ENCODE peak calls at places on chromosomes 6 and 20, in eight cellular contexts. One of them, this sample, is unnamed.

GRCh38 chr20:5480824-5481600 is 164.3 kb upstream of the PROKR2 start:
- DNase-seq in heart left ventricle: no peak
- DNase-seq in tibial nerve: no peak
- DNase-seq in PC-9: no peak
- DNase-seq in substantia nigra: no peak
- DNase-seq in CD8-positive, alpha-beta T cell: no peak
- DNase-seq in left ventricle myocardium inferior: no peak
- DNase-seq in CD8-positive, alpha-beta memory T cell: no peak
- DNase-seq in this sample: no peak

GRCh38 chr20:22801528-22801927 is 217.2 kb upstream of the FOXA2 start:
- DNase-seq in heart left ventricle: no peak
- DNase-seq in tibial nerve: no peak
- DNase-seq in PC-9: no peak
- DNase-seq in substantia nigra: no peak
- DNase-seq in CD8-positive, alpha-beta T cell: no peak
- DNase-seq in left ventricle myocardium inferior: no peak
- DNase-seq in CD8-positive, alpha-beta memory T cell: no peak
- DNase-seq in this sample: no peak

GRCh38 chr6:1609662-1610496 is at the start of gene FOXC1:
- DNase-seq in heart left ventricle: peak; percentile 92
- DNase-seq in tibial nerve: peak; percentile 86
- DNase-seq in PC-9: peak; percentile 81
- DNase-seq in substantia nigra: no peak
- DNase-seq in CD8-positive, alpha-beta T cell: no peak
- DNase-seq in left ventricle myocardium inferior: peak; percentile 88
- DNase-seq in CD8-positive, alpha-beta memory T cell: no peak
- DNase-seq in this sample: peak; percentile 88

GRCh38 chr20:24605937-24606455 is 136.6 kb downstream of the SYNDIG1 start:
- DNase-seq in heart left ventricle: no peak
- DNase-seq in tibial nerve: no peak
- DNase-seq in PC-9: no peak
- DNase-seq in substantia nigra: no peak
- DNase-seq in CD8-positive, alpha-beta T cell: no peak
- DNase-seq in left ventricle myocardium inferior: no peak
- DNase-seq in CD8-positive, alpha-beta memory T cell: no peak
- DNase-seq in this sample: no peak

GRCh38 chr20:46402236-46402886 is 4.1 kb downstream of the ELMO2 start:
- DNase-seq in heart left ventricle: no peak
- DNase-seq in tibial nerve: no peak
- DNase-seq in PC-9: no peak
- DNase-seq in substantia nigra: peak; percentile 28
- DNase-seq in CD8-positive, alpha-beta T cell: no peak
- DNase-seq in left ventricle myocardium inferior: no peak
- DNase-seq in CD8-positive, alpha-beta memory T cell: no peak
- DNase-seq in this sample: no peak

GRCh38 chr6:30763618-30764489 is 19.5 kb upstream of the IER3 start:
- DNase-seq in heart left ventricle: no peak
- DNase-seq in tibial nerve: no peak
- DNase-seq in PC-9: peak; percentile 88
- DNase-seq in substantia nigra: no peak
- DNase-seq in CD8-positive, alpha-beta T cell: no peak
- DNase-seq in left ventricle myocardium inferior: no peak
- DNase-seq in CD8-positive, alpha-beta memory T cell: no peak
- DNase-seq in this sample: no peak

GRCh38 chr6:37602360-37602759 is 95.3 kb downstream of the MDGA1 start:
- DNase-seq in heart left ventricle: no peak
- DNase-seq in tibial nerve: no peak
- DNase-seq in PC-9: no peak
- DNase-seq in substantia nigra: no peak
- DNase-seq in CD8-positive, alpha-beta T cell: no peak
- DNase-seq in left ventricle myocardium inferior: no peak
- DNase-seq in CD8-positive, alpha-beta memory T cell: no peak
- DNase-seq in this sample: no peak

GRCh38 chr20:49319204-49319809 is 41.5 kb upstream of the ZNFX1 start:
- DNase-seq in heart left ventricle: no peak
- DNase-seq in tibial nerve: no peak
- DNase-seq in PC-9: no peak
- DNase-seq in substantia nigra: no peak
- DNase-seq in CD8-positive, alpha-beta T cell: no peak
- DNase-seq in left ventricle myocardium inferior: no peak
- DNase-seq in CD8-positive, alpha-beta memory T cell: no peak
- DNase-seq in this sample: no peak

GRCh38 chr6:138258991-138259390 is 40.7 kb upstream of the PBOV1 start:
- DNase-seq in heart left ventricle: no peak
- DNase-seq in tibial nerve: no peak
- DNase-seq in PC-9: no peak
- DNase-seq in substantia nigra: no peak
- DNase-seq in CD8-positive, alpha-beta T cell: no peak
- DNase-seq in left ventricle myocardium inferior: no peak
- DNase-seq in CD8-positive, alpha-beta memory T cell: no peak
- DNase-seq in this sample: no peak

GRCh38 chr6:145025488-145025887 is 709.8 kb downstream of the EPM2A start:
- DNase-seq in heart left ventricle: no peak
- DNase-seq in tibial nerve: no peak
- DNase-seq in PC-9: no peak
- DNase-seq in substantia nigra: no peak
- DNase-seq in CD8-positive, alpha-beta T cell: no peak
- DNase-seq in left ventricle myocardium inferior: no peak
- DNase-seq in CD8-positive, alpha-beta memory T cell: no peak
- DNase-seq in this sample: no peak

GRCh38 chr20:3818155-3819151 is 1.9 kb upstream of the AP5S1 start:
- DNase-seq in heart left ventricle: peak; percentile 64
- DNase-seq in tibial nerve: peak; percentile 79
- DNase-seq in PC-9: peak; percentile 59
- DNase-seq in substantia nigra: peak; percentile 47
- DNase-seq in CD8-positive, alpha-beta T cell: no peak
- DNase-seq in left ventricle myocardium inferior: peak; percentile 61
- DNase-seq in CD8-positive, alpha-beta memory T cell: no peak
- DNase-seq in this sample: peak; percentile 83

GRCh38 chr20:51586005-51586440 is 43.5 kb upstream of the NFATC2 start:
- DNase-seq in heart left ventricle: no peak
- DNase-seq in tibial nerve: no peak
- DNase-seq in PC-9: peak; percentile 64
- DNase-seq in substantia nigra: no peak
- DNase-seq in CD8-positive, alpha-beta T cell: no peak
- DNase-seq in left ventricle myocardium inferior: no peak
- DNase-seq in CD8-positive, alpha-beta memory T cell: no peak
- DNase-seq in this sample: no peak

GRCh38 chr6:44800171-44800671 is 412.7 kb downstream of the CDC5L start:
- DNase-seq in heart left ventricle: no peak
- DNase-seq in tibial nerve: peak; percentile 29
- DNase-seq in PC-9: no peak
- DNase-seq in substantia nigra: no peak
- DNase-seq in CD8-positive, alpha-beta T cell: no peak
- DNase-seq in left ventricle myocardium inferior: no peak
- DNase-seq in CD8-positive, alpha-beta memory T cell: no peak
- DNase-seq in this sample: peak; percentile 58

GRCh38 chr6:43627008-43627825 is 1.8 kb downstream of the GTPBP2 start:
- DNase-seq in heart left ventricle: peak; percentile 83
- DNase-seq in tibial nerve: peak; percentile 85
- DNase-seq in PC-9: peak; percentile 93
- DNase-seq in substantia nigra: no peak
- DNase-seq in CD8-positive, alpha-beta T cell: no peak
- DNase-seq in left ventricle myocardium inferior: peak; percentile 65
- DNase-seq in CD8-positive, alpha-beta memory T cell: no peak
- DNase-seq in this sample: peak; percentile 94

GRCh38 chr6:138454976-138455706 is 44.2 kb downstream of the NHSL1 start:
- DNase-seq in heart left ventricle: peak; percentile 40
- DNase-seq in tibial nerve: no peak
- DNase-seq in PC-9: no peak
- DNase-seq in substantia nigra: no peak
- DNase-seq in CD8-positive, alpha-beta T cell: peak; percentile 61
- DNase-seq in left ventricle myocardium inferior: no peak
- DNase-seq in CD8-positive, alpha-beta memory T cell: no peak
- DNase-seq in this sample: no peak

GRCh38 chr6:90110971-90111370 is 185.7 kb downstream of the BACH2 start:
- DNase-seq in heart left ventricle: no peak
- DNase-seq in tibial nerve: no peak
- DNase-seq in PC-9: no peak
- DNase-seq in substantia nigra: no peak
- DNase-seq in CD8-positive, alpha-beta T cell: peak; percentile 73
- DNase-seq in left ventricle myocardium inferior: no peak
- DNase-seq in CD8-positive, alpha-beta memory T cell: peak; percentile 77
- DNase-seq in this sample: no peak

GRCh38 chr6:13478525-13478962 is 8.9 kb downstream of the GFOD1 start:
- DNase-seq in heart left ventricle: no peak
- DNase-seq in tibial nerve: no peak
- DNase-seq in PC-9: no peak
- DNase-seq in substantia nigra: no peak
- DNase-seq in CD8-positive, alpha-beta T cell: no peak
- DNase-seq in left ventricle myocardium inferior: no peak
- DNase-seq in CD8-positive, alpha-beta memory T cell: peak; percentile 20
- DNase-seq in this sample: no peak

GRCh38 chr6:33702345-33702977 is 9.0 kb downstream of the UQCC2 start:
- DNase-seq in heart left ventricle: no peak
- DNase-seq in tibial nerve: no peak
- DNase-seq in PC-9: peak; percentile 45
- DNase-seq in substantia nigra: peak; percentile 14
- DNase-seq in CD8-positive, alpha-beta T cell: no peak
- DNase-seq in left ventricle myocardium inferior: no peak
- DNase-seq in CD8-positive, alpha-beta memory T cell: no peak
- DNase-seq in this sample: peak; percentile 68

GRCh38 chr6:148238713-148239112 is 103.9 kb upstream of the SASH1 start:
- DNase-seq in heart left ventricle: no peak
- DNase-seq in tibial nerve: no peak
- DNase-seq in PC-9: no peak
- DNase-seq in substantia nigra: no peak
- DNase-seq in CD8-positive, alpha-beta T cell: no peak
- DNase-seq in left ventricle myocardium inferior: no peak
- DNase-seq in CD8-positive, alpha-beta memory T cell: no peak
- DNase-seq in this sample: no peak

GRCh38 chr20:47789081-47789998 is 4.1 kb upstream of the SULF2 start:
- DNase-seq in heart left ventricle: no peak
- DNase-seq in tibial nerve: no peak
- DNase-seq in PC-9: peak; percentile 72
- DNase-seq in substantia nigra: no peak
- DNase-seq in CD8-positive, alpha-beta T cell: no peak
- DNase-seq in left ventricle myocardium inferior: no peak
- DNase-seq in CD8-positive, alpha-beta memory T cell: no peak
- DNase-seq in this sample: no peak
- H3K27ac ChIP-seq in heart left ventricle: no peak overlapping the region
- H3K27ac ChIP-seq in tibial nerve: no peak overlapping the region
- H3K27ac ChIP-seq in PC-9: peak overlapping the region; percentile 95
- H3K27ac ChIP-seq in substantia nigra: no peak overlapping the region
- H3K27ac ChIP-seq in CD8-positive, alpha-beta T cell: no peak overlapping the region
- H3K27ac ChIP-seq in left ventricle myocardium inferior: no peak overlapping the region
- H3K27ac ChIP-seq in CD8-positive, alpha-beta memory T cell: no peak overlapping the region
- H3K27ac ChIP-seq in this sample: no peak overlapping the region

GRCh38 chr6:136774228-136775041 is 17.8 kb downstream of the MAP3K5 start:
- DNase-seq in heart left ventricle: no peak
- DNase-seq in tibial nerve: no peak
- DNase-seq in PC-9: peak; percentile 94
- DNase-seq in substantia nigra: no peak
- DNase-seq in CD8-positive, alpha-beta T cell: no peak
- DNase-seq in left ventricle myocardium inferior: no peak
- DNase-seq in CD8-positive, alpha-beta memory T cell: no peak
- DNase-seq in this sample: no peak

GRCh38 chr6:136772685-136773472 is 19.4 kb downstream of the MAP3K5 start:
- DNase-seq in heart left ventricle: no peak
- DNase-seq in tibial nerve: peak; percentile 43
- DNase-seq in PC-9: peak; percentile 41
- DNase-seq in substantia nigra: no peak
- DNase-seq in CD8-positive, alpha-beta T cell: no peak
- DNase-seq in left ventricle myocardium inferior: no peak
- DNase-seq in CD8-positive, alpha-beta memory T cell: no peak
- DNase-seq in this sample: no peak

GRCh38 chr6:136775081-136775480 is 17.2 kb downstream of the MAP3K5 start:
- DNase-seq in heart left ventricle: no peak
- DNase-seq in tibial nerve: no peak
- DNase-seq in PC-9: peak; percentile 93
- DNase-seq in substantia nigra: no peak
- DNase-seq in CD8-positive, alpha-beta T cell: no peak
- DNase-seq in left ventricle myocardium inferior: no peak
- DNase-seq in CD8-positive, alpha-beta memory T cell: no peak
- DNase-seq in this sample: no peak

GRCh38 chr6:136775548-136775947 is 16.7 kb downstream of the MAP3K5 start:
- DNase-seq in heart left ventricle: no peak
- DNase-seq in tibial nerve: no peak
- DNase-seq in PC-9: peak; percentile 92
- DNase-seq in substantia nigra: no peak
- DNase-seq in CD8-positive, alpha-beta T cell: no peak
- DNase-seq in left ventricle myocardium inferior: no peak
- DNase-seq in CD8-positive, alpha-beta memory T cell: no peak
- DNase-seq in this sample: no peak

GRCh38 chr6:136773473-136773796 is 18.8 kb downstream of the MAP3K5 start:
- DNase-seq in heart left ventricle: no peak
- DNase-seq in tibial nerve: no peak
- DNase-seq in PC-9: no peak
- DNase-seq in substantia nigra: no peak
- DNase-seq in CD8-positive, alpha-beta T cell: no peak
- DNase-seq in left ventricle myocardium inferior: no peak
- DNase-seq in CD8-positive, alpha-beta memory T cell: no peak
- DNase-seq in this sample: no peak
- H3K27ac ChIP-seq in heart left ventricle: peak overlapping the region; percentile 67
- H3K27ac ChIP-seq in tibial nerve: no peak overlapping the region
- H3K27ac ChIP-seq in PC-9: peak overlapping the region; percentile 97
- H3K27ac ChIP-seq in substantia nigra: no peak overlapping the region
- H3K27ac ChIP-seq in CD8-positive, alpha-beta T cell: no peak overlapping the region
- H3K27ac ChIP-seq in left ventricle myocardium inferior: peak overlapping the region; percentile 68
- H3K27ac ChIP-seq in CD8-positive, alpha-beta memory T cell: no peak overlapping the region
- H3K27ac ChIP-seq in this sample: peak overlapping the region; percentile 74

GRCh38 chr20:62620624-62621023 is 21.7 kb upstream of the SLCO4A1 start:
- DNase-seq in heart left ventricle: no peak
- DNase-seq in tibial nerve: no peak
- DNase-seq in PC-9: no peak
- DNase-seq in substantia nigra: no peak
- DNase-seq in CD8-positive, alpha-beta T cell: no peak
- DNase-seq in left ventricle myocardium inferior: no peak
- DNase-seq in CD8-positive, alpha-beta memory T cell: no peak
- DNase-seq in this sample: no peak

GRCh38 chr20:62622877-62623487 is 19.3 kb upstream of the SLCO4A1 start:
- DNase-seq in heart left ventricle: no peak
- DNase-seq in tibial nerve: no peak
- DNase-seq in PC-9: peak; percentile 61
- DNase-seq in substantia nigra: no peak
- DNase-seq in CD8-positive, alpha-beta T cell: no peak
- DNase-seq in left ventricle myocardium inferior: no peak
- DNase-seq in CD8-positive, alpha-beta memory T cell: no peak
- DNase-seq in this sample: no peak

GRCh38 chr20:62623488-62624324 is 18.6 kb upstream of the SLCO4A1 start:
- DNase-seq in heart left ventricle: peak; percentile 91
- DNase-seq in tibial nerve: peak; percentile 97
- DNase-seq in PC-9: peak; percentile 98
- DNase-seq in substantia nigra: no peak
- DNase-seq in CD8-positive, alpha-beta T cell: peak; percentile 84
- DNase-seq in left ventricle myocardium inferior: peak; percentile 95
- DNase-seq in CD8-positive, alpha-beta memory T cell: peak; percentile 60
- DNase-seq in this sample: peak; percentile 97

GRCh38 chr20:62621251-62622110 is 20.8 kb upstream of the SLCO4A1 start:
- DNase-seq in heart left ventricle: no peak
- DNase-seq in tibial nerve: no peak
- DNase-seq in PC-9: peak; percentile 68
- DNase-seq in substantia nigra: no peak
- DNase-seq in CD8-positive, alpha-beta T cell: no peak
- DNase-seq in left ventricle myocardium inferior: no peak
- DNase-seq in CD8-positive, alpha-beta memory T cell: no peak
- DNase-seq in this sample: no peak

GRCh38 chr20:62622178-62622876 is 20.0 kb upstream of the SLCO4A1 start:
- DNase-seq in heart left ventricle: no peak
- DNase-seq in tibial nerve: no peak
- DNase-seq in PC-9: no peak
- DNase-seq in substantia nigra: no peak
- DNase-seq in CD8-positive, alpha-beta T cell: no peak
- DNase-seq in left ventricle myocardium inferior: no peak
- DNase-seq in CD8-positive, alpha-beta memory T cell: no peak
- DNase-seq in this sample: no peak
- H3K27ac ChIP-seq in heart left ventricle: peak overlapping the region; percentile 95
- H3K27ac ChIP-seq in tibial nerve: peak overlapping the region; percentile 81
- H3K27ac ChIP-seq in PC-9: peak overlapping the region; percentile 99
- H3K27ac ChIP-seq in substantia nigra: peak overlapping the region; percentile 49
- H3K27ac ChIP-seq in CD8-positive, alpha-beta T cell: no peak overlapping the region
- H3K27ac ChIP-seq in left ventricle myocardium inferior: peak overlapping the region; percentile 91
- H3K27ac ChIP-seq in CD8-positive, alpha-beta memory T cell: peak overlapping the region; percentile 82
- H3K27ac ChIP-seq in this sample: peak overlapping the region; percentile 94

GRCh38 chr6:88449770-88450169 is 283.6 kb upstream of the CNR1 start:
- DNase-seq in heart left ventricle: no peak
- DNase-seq in tibial nerve: no peak
- DNase-seq in PC-9: no peak
- DNase-seq in substantia nigra: no peak
- DNase-seq in CD8-positive, alpha-beta T cell: no peak
- DNase-seq in left ventricle myocardium inferior: no peak
- DNase-seq in CD8-positive, alpha-beta memory T cell: no peak
- DNase-seq in this sample: no peak
- H3K27ac ChIP-seq in heart left ventricle: no peak overlapping the region
- H3K27ac ChIP-seq in tibial nerve: no peak overlapping the region
- H3K27ac ChIP-seq in PC-9: no peak overlapping the region
- H3K27ac ChIP-seq in substantia nigra: no peak overlapping the region
- H3K27ac ChIP-seq in CD8-positive, alpha-beta T cell: no peak overlapping the region
- H3K27ac ChIP-seq in left ventricle myocardium inferior: no peak overlapping the region
- H3K27ac ChIP-seq in CD8-positive, alpha-beta memory T cell: no peak overlapping the region
- H3K27ac ChIP-seq in this sample: no peak overlapping the region

This sample was measured in adrenal gland.